ENCODE peak calls at places on chromosome 9, in seven cellular contexts. T is IMR-90, A is H9, U is neuronal stem cell, S is H1, G is trophoblast cell, P is mesenchymal stem cell. E is an unnamed sample.

GRCh38 chr9:131469951-131470350 is 32.8 kb upstream of the POMT1 start:
- DNase-seq in T (no peak), A (peak), U (no peak), S (no peak), G (no peak), P (no peak), E (no peak)

GRCh38 chr9:69097923-69098593 is 62.5 kb downstream of the FXN start:
- DNase-seq in T (peak), A (no peak), U (no peak), S (no peak), G (no peak), P (no peak), E (no peak)

GRCh38 chr9:13142776-13143175 is 136.7 kb downstream of the MPDZ start:
- DNase-seq in T (no peak), A (no peak), U (no peak), S (no peak), G (no peak), P (no peak), E (no peak)

GRCh38 chr9:88777498-88778312 is 213.6 kb upstream of the S1PR3 start:
- DNase-seq in T (peak), A (no peak), U (no peak), S (peak), G (no peak), P (peak), E (no peak)

GRCh38 chr9:16131269-16131668 is 578.4 kb downstream of the CCDC171 start:
- DNase-seq in T (peak), A (peak), U (no peak), S (no peak), G (no peak), P (peak), E (peak)

GRCh38 chr9:132546148-132547051 is 36.0 kb upstream of the BARHL1 start:
- DNase-seq in T (no peak), A (peak), U (peak), S (peak), G (no peak), P (peak), E (peak)

GRCh38 chr9:93057024-93057702 is 1.3 kb upstream of the SUSD3 start:
- DNase-seq in T (no peak), A (peak), U (no peak), S (no peak), G (no peak), P (no peak), E (no peak)

GRCh38 chr9:81522721-81523551 is 166.4 kb downstream of the TLE1 start:
- DNase-seq in T (peak), A (peak), U (no peak), S (no peak), G (peak), P (peak), E (peak)

GRCh38 chr9:35653611-35654010 is 2.9 kb upstream of the SIT1 start:
- DNase-seq in T (no peak), A (no peak), U (no peak), S (no peak), G (peak), P (no peak), E (no peak)
- H3K18ac ChIP-seq in T (no peak), A (no peak), U (no peak), S (no peak), G (no peak), P (no peak), E (no peak)

DNA sequence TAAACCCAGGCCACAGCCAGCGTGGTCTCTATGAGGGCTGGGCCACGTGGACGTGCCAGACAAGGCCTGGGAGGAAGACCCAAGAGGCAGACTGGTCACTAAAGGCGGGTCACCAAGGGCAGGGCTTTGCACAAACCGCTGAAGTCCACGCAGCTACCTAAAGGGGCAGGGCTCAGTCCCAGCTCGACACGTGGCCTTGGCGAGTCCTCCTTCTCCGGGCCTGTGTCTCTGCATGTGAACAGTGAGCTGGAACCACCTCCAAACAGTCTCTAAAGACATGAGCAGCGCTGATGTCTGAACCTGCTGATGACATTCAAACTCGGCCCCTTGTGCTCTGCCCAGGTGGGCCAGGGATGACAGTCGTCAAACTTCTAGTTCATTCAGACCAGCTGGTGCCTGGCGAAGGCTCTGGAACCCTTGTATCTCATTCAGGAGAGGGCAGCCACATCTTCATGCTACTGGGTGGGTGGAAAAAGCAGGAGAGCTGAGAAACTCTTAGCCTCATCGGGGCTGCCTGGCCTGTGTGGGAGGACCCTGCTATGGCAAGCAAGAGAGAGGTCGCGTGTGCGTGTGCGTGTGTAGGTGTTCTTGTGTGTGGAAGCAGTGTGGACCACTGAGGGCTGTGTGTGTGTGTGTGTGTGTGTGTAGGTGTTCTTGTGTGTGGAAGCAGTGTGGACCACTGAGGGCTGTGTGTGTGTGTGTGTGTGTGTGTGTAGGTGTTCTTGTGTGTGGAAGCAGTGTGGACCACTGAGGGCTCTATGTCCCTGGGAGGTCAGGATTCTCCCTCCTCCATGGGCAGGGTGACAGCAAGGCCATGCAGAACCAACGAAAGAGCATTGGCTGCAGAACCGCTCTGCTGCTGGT is 14.1 kb upstream of the SLC25A51 start:
- DNase-seq in T (no peak), A (no peak), U (no peak), S (no peak), G (no peak), P (no peak), E (no peak)
- H3K9ac ChIP-seq in T (no peak), A (no peak), U (peak), S (no peak), G (no peak), P (no peak), E (no peak)

DNA sequence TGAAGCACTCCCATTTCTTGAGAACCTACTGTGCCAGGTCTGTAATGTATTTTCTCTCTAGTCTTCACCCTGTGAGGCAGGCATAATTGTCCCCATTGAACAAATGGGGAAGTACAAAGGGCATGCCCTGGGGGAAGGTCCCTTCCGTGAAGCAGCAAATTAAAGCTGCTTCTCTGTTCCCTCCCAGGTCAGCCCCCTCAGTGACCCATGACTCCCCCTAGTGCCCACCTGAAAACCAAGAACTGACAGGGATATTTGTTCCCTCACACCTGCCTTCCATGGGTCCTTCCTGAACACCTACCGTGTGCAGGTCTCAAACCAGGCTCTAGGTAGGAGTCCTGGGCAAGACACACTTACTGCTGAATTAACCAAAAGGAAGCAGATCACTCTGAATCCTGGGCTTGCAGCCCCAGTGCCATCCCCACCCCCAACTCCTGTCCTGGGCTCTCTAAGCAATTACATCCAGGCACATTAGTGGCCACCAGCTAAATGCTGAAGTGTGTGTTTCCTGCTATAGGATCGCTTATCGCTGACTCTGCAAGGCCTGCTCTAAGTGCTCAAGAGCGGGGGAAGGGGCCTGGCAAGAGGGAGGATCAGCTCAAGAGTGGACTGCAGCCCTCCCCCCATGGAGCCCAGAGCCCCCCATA is 254.8 kb downstream of the CDK5RAP2 start:
- DNase-seq in T (no peak), A (peak), U (no peak), S (peak), G (no peak), P (peak), E (peak)
- H3K18ac ChIP-seq in T (no peak), A (no peak), U (peak), S (no peak), G (no peak), P (no peak), E (no peak)

DNA sequence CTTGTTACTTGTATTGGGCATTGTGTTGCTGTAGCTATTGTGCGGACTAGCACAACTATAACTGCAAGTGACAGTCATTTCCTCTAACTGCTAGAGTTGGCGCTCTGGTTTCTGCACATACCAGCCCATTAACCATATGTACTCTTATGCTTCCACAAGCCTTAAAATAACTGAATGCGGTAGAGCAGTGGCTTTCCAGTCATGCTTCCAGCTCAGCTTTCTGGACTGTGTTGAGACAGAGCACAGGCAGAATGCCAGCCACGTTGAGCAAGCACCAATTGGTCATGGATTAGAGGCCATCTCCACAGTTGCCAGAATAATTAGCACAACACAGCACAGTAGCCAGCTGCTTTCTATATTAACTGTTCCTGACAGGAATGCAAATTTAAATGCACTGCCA is 12.2 kb downstream of the INVS start:
- DNase-seq in T (peak), A (no peak), U (no peak), S (no peak), G (no peak), P (peak), E (no peak)
- H3K9ac ChIP-seq in T (no peak), A (no peak), U (no peak), S (no peak), G (no peak), P (peak), E (no peak)

GRCh38 chr9:128252317-128253139 is 23.3 kb downstream of the GOLGA2 start:
- DNase-seq in T (no peak), A (no peak), U (no peak), S (no peak), G (no peak), P (no peak), E (no peak)
- H3K18ac ChIP-seq in T (no peak), A (no peak), U (no peak), S (no peak), G (no peak), P (no peak), E (no peak)

DNA sequence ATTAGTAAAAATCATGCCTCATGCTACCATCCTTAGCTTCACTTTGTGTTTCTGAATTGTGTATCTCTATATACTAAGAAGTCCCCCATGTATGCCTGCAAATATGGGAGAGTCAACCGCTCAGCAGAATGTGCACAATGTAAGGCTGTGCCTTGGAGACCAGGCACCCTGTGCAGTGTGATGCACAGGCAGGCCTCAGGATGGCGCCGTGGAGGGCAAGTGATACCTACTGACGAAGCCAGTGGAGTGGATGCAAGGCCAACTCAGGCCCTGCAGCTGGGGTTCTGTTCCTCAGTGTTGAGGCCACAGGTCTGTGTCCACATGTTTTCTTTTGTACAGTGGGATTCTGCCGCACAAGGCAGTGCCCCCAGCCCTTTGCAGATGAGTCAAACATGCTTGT is 28.4 kb downstream of the SYK start:
- DNase-seq in T (no peak), A (peak), U (no peak), S (no peak), G (no peak), P (no peak), E (no peak)
- H3K9ac ChIP-seq in T (no peak), A (no peak), U (peak), S (no peak), G (no peak), P (no peak), E (no peak)

GRCh38 chr9:133979921-133980863 is 11.9 kb downstream of the VAV2 start:
- DNase-seq in T (no peak), A (no peak), U (no peak), S (no peak), G (no peak), P (no peak), E (no peak)

GRCh38 chr9:133981958-133982681 is 10.0 kb downstream of the VAV2 start:
- DNase-seq in T (no peak), A (no peak), U (no peak), S (no peak), G (no peak), P (no peak), E (peak)

GRCh38 chr9:133981589-133981957 is 10.6 kb downstream of the VAV2 start:
- DNase-seq in T (no peak), A (no peak), U (no peak), S (no peak), G (no peak), P (no peak), E (no peak)

GRCh38 chr9:133979124-133979920 is 12.8 kb downstream of the VAV2 start:
- DNase-seq in T (peak), A (peak), U (no peak), S (peak), G (no peak), P (peak), E (no peak)

GRCh38 chr9:133980864-133981588 is 11.1 kb downstream of the VAV2 start:
- DNase-seq in T (no peak), A (no peak), U (no peak), S (no peak), G (no peak), P (no peak), E (no peak)
- H3K18ac ChIP-seq in T (no peak), A (no peak), U (no peak), S (no peak), G (peak), P (no peak), E (no peak)

GRCh38 chr9:114486205-114486963 is 18.9 kb downstream of the WHRN start:
- DNase-seq in T (peak), A (no peak), U (no peak), S (no peak), G (no peak), P (peak), E (no peak)
- H3K9ac ChIP-seq in T (no peak), A (no peak), U (no peak), S (no peak), G (no peak), P (no peak), E (no peak)

GRCh38 chr9:77965445-77965844 is 66.2 kb downstream of the GNAQ start:
- DNase-seq in T (no peak), A (no peak), U (no peak), S (no peak), G (no peak), P (no peak), E (no peak)
- H3K18ac ChIP-seq in T (no peak), A (no peak), U (no peak), S (no peak), G (no peak), P (no peak), E (no peak)

GRCh38 chr9:128094166-128094949 is 26.3 kb downstream of the SLC25A25 start:
- DNase-seq in T (peak), A (peak), U (peak), S (no peak), G (peak), P (peak), E (peak)
- H3K9ac ChIP-seq in T (no peak), A (no peak), U (no peak), S (peak), G (no peak), P (peak), E (no peak)

E was measured in mesendoderm.